ENCODE peak calls at places on chromosomes 12 and 14, in four cellular contexts. One of them, this sample, is unnamed.

GRCh38 chr14:95677168-95677835 is 8.9 kb upstream of the TCL1B start:
- DNase-seq in OCI-M1: no peak
- DNase-seq in GM23338: no peak
- DNase-seq in EL: no peak
- DNase-seq in this sample: no peak

GRCh38 chr14:89304972-89305703 is 111.9 kb downstream of the FOXN3 start:
- DNase-seq in GM23338: no peak
- DNase-seq in OCI-M1: no peak
- DNase-seq in EL: peak
- DNase-seq in this sample: peak

GRCh38 chr14:65243766-65244442 is 141.6 kb upstream of the MAX start:
- DNase-seq in GM23338: no peak
- DNase-seq in OCI-M1: peak
- DNase-seq in EL: peak
- DNase-seq in this sample: no peak

GRCh38 chr12:58529114-58529665 is 391.1 kb downstream of the LRIG3 start:
- DNase-seq in GM23338: no peak
- DNase-seq in OCI-M1: no peak
- DNase-seq in EL: peak
- DNase-seq in this sample: no peak

GRCh38 chr12:12776261-12776660 is 9.2 kb upstream of the APOLD1 start:
- DNase-seq in GM23338: no peak
- DNase-seq in OCI-M1: no peak
- DNase-seq in EL: no peak
- DNase-seq in this sample: no peak

GRCh38 chr12:130613131-130613530 is 103.0 kb downstream of the RIMBP2 start:
- DNase-seq in OCI-M1: no peak
- DNase-seq in GM23338: no peak
- DNase-seq in EL: no peak
- DNase-seq in this sample: no peak

GRCh38 chr14:64692597-64693350 is 11.4 kb upstream of the PLEKHG3 start:
- DNase-seq in GM23338: no peak
- DNase-seq in OCI-M1: no peak
- DNase-seq in EL: no peak
- DNase-seq in this sample: no peak

GRCh38 chr12:72133497-72134055 is 138.6 kb upstream of the TRHDE start:
- DNase-seq in OCI-M1: peak
- DNase-seq in EL: peak
- DNase-seq in GM23338: peak
- DNase-seq in this sample: no peak

GRCh38 chr12:109524466-109525278 is 47.2 kb downstream of the UBE3B start:
- DNase-seq in EL: no peak
- DNase-seq in OCI-M1: no peak
- DNase-seq in GM23338: no peak
- DNase-seq in this sample: no peak

GRCh38 chr14:90970167-90970600 is 90.3 kb downstream of the RPS6KA5 start:
- DNase-seq in OCI-M1: peak
- DNase-seq in GM23338: no peak
- DNase-seq in EL: peak
- DNase-seq in this sample: no peak

GRCh38 chr14:91394105-91395081 is 23.2 kb downstream of the CCDC88C start:
- DNase-seq in EL: no peak
- DNase-seq in OCI-M1: no peak
- DNase-seq in GM23338: no peak
- DNase-seq in this sample: no peak

GRCh38 chr12:124913474-124914391 is 717 bp downstream of the UBC start:
- DNase-seq in EL: peak
- DNase-seq in GM23338: peak
- DNase-seq in OCI-M1: no peak
- DNase-seq in this sample: peak

GRCh38 chr12:79983492-79983891 is 48.6 kb upstream of the PPP1R12A start:
- DNase-seq in GM23338: no peak
- DNase-seq in OCI-M1: no peak
- DNase-seq in EL: peak
- DNase-seq in this sample: peak

GRCh38 chr14:77458249-77458950 is 507 bp downstream of the AHSA1 start:
- DNase-seq in EL: peak
- DNase-seq in OCI-M1: peak
- DNase-seq in GM23338: peak
- DNase-seq in this sample: peak

GRCh38 chr14:72962829-72963312 is 36.6 kb downstream of the DCAF4 start:
- DNase-seq in OCI-M1: peak
- DNase-seq in EL: peak
- DNase-seq in GM23338: peak
- DNase-seq in this sample: peak

This sample was measured in GM03348.